ENCODE peak calls at places on chromosomes 2 and 18, in five cellular contexts. One of them, this sample, is unnamed.

GRCh38 chr2:181457121-181457740 is at the start of gene ITGA4:
- DNase-seq in coronary artery: peak; percentile 71
- DNase-seq in GM23248: peak; percentile 91
- DNase-seq in H7: peak; percentile 88
- DNase-seq in AG20443: peak; percentile 94
- DNase-seq in this sample: peak; percentile 83

GRCh38 chr2:102318437-102318836 is 7.1 kb downstream of the IL1RL1 start:
- DNase-seq in coronary artery: no peak
- DNase-seq in GM23248: no peak
- DNase-seq in H7: no peak
- DNase-seq in AG20443: no peak
- DNase-seq in this sample: no peak

GRCh38 chr2:212271583-212271982 is 267.0 kb downstream of the ERBB4 start:
- DNase-seq in coronary artery: no peak
- DNase-seq in GM23248: no peak
- DNase-seq in H7: no peak
- DNase-seq in AG20443: no peak
- DNase-seq in this sample: no peak

GRCh38 chr2:48572797-48573196 is 42.8 kb downstream of the STON1 start:
- DNase-seq in coronary artery: no peak
- DNase-seq in GM23248: no peak
- DNase-seq in H7: no peak
- DNase-seq in AG20443: no peak
- DNase-seq in this sample: no peak

GRCh38 chr2:100577777-100578176 is 15.0 kb downstream of the PDCL3 start:
- DNase-seq in coronary artery: no peak
- DNase-seq in GM23248: peak; percentile 55
- DNase-seq in H7: no peak
- DNase-seq in AG20443: no peak
- DNase-seq in this sample: no peak

GRCh38 chr2:105760191-105760590 is 15.5 kb downstream of the NCK2 start:
- DNase-seq in coronary artery: no peak
- DNase-seq in GM23248: no peak
- DNase-seq in H7: no peak
- DNase-seq in AG20443: no peak
- DNase-seq in this sample: no peak

GRCh38 chr2:230919681-230920080 is 5.4 kb downstream of the GPR55 start:
- DNase-seq in coronary artery: no peak
- DNase-seq in GM23248: no peak
- DNase-seq in H7: no peak
- DNase-seq in AG20443: no peak
- DNase-seq in this sample: no peak

GRCh38 chr2:218569661-218570500 is 1.2 kb downstream of the CNOT9 start:
- DNase-seq in coronary artery: no peak
- DNase-seq in GM23248: peak; percentile 75
- DNase-seq in H7: peak; percentile 16
- DNase-seq in AG20443: peak; percentile 38
- DNase-seq in this sample: no peak

GRCh38 chr18:37339701-37340215 is 225.8 kb downstream of the CELF4 start:
- DNase-seq in coronary artery: no peak
- DNase-seq in GM23248: no peak
- DNase-seq in H7: no peak
- DNase-seq in AG20443: no peak
- DNase-seq in this sample: no peak

GRCh38 chr18:2330764-2331163 is 240.5 kb downstream of the METTL4 start:
- DNase-seq in coronary artery: no peak
- DNase-seq in GM23248: no peak
- DNase-seq in H7: no peak
- DNase-seq in AG20443: no peak
- DNase-seq in this sample: no peak

GRCh38 chr18:12639990-12640880 is 17.7 kb downstream of the SPIRE1 start:
- DNase-seq in coronary artery: no peak
- DNase-seq in GM23248: peak; percentile 88
- DNase-seq in H7: no peak
- DNase-seq in AG20443: peak; percentile 60
- DNase-seq in this sample: no peak

GRCh38 chr2:187174582-187174981 is 273.5 kb downstream of the CALCRL start:
- DNase-seq in coronary artery: no peak
- DNase-seq in GM23248: peak; percentile 3
- DNase-seq in H7: no peak
- DNase-seq in AG20443: no peak
- DNase-seq in this sample: no peak

GRCh38 chr2:119389615-119390306 is 23.0 kb downstream of the DBI start:
- DNase-seq in coronary artery: no peak
- DNase-seq in GM23248: peak; percentile 76
- DNase-seq in H7: no peak
- DNase-seq in AG20443: no peak
- DNase-seq in this sample: no peak

GRCh38 chr2:73823416-73823815 is 5.3 kb upstream of the STAMBP start:
- DNase-seq in coronary artery: no peak
- DNase-seq in GM23248: no peak
- DNase-seq in H7: no peak
- DNase-seq in AG20443: no peak
- DNase-seq in this sample: no peak

GRCh38 chr2:196431957-196432356 is 207.6 kb upstream of the CCDC150 start:
- DNase-seq in coronary artery: no peak
- DNase-seq in GM23248: peak; percentile 31
- DNase-seq in H7: peak; percentile 47
- DNase-seq in AG20443: peak; percentile 20
- DNase-seq in this sample: no peak

GRCh38 chr18:59802031-59802430 is 97.8 kb upstream of the PMAIP1 start:
- DNase-seq in coronary artery: no peak
- DNase-seq in GM23248: no peak
- DNase-seq in H7: no peak
- DNase-seq in AG20443: no peak
- DNase-seq in this sample: no peak

GRCh38 chr2:129810521-129810920 is 168.9 kb upstream of the RAB6C start:
- DNase-seq in coronary artery: no peak
- DNase-seq in GM23248: no peak
- DNase-seq in H7: no peak
- DNase-seq in AG20443: no peak
- DNase-seq in this sample: no peak

GRCh38 chr2:74414913-74415761 is 6.3 kb downstream of the C2orf81 start:
- DNase-seq in coronary artery: no peak
- DNase-seq in GM23248: peak; percentile 74
- DNase-seq in H7: peak; percentile 64
- DNase-seq in AG20443: peak; percentile 81
- DNase-seq in this sample: peak; percentile 14

GRCh38 chr2:52810460-52810859 is 957.1 kb upstream of the CHAC2 start:
- DNase-seq in coronary artery: no peak
- DNase-seq in GM23248: peak; percentile 31
- DNase-seq in H7: peak; percentile 20
- DNase-seq in AG20443: peak; percentile 13
- DNase-seq in this sample: no peak

GRCh38 chr18:2606335-2606734 is 35.0 kb downstream of the NDC80 start:
- DNase-seq in coronary artery: no peak
- DNase-seq in GM23248: no peak
- DNase-seq in H7: no peak
- DNase-seq in AG20443: no peak
- DNase-seq in this sample: peak; percentile 65

GRCh38 chr2:64192570-64193192 is 48.5 kb upstream of the PELI1 start:
- DNase-seq in coronary artery: no peak
- DNase-seq in GM23248: no peak
- DNase-seq in H7: no peak
- DNase-seq in AG20443: no peak
- DNase-seq in this sample: no peak

GRCh38 chr2:108925286-108925685 is 63.7 kb downstream of the EDAR start:
- DNase-seq in coronary artery: no peak
- DNase-seq in GM23248: no peak
- DNase-seq in H7: peak; percentile 8
- DNase-seq in AG20443: no peak
- DNase-seq in this sample: no peak